ENCODE peak calls at places on chromosome 9, in four cellular contexts. One of them, this sample, is unnamed.

GRCh38 chr9:38141751-38142150 is 72.7 kb upstream of the SHB start:
- DNase-seq in breast epithelium: no peak
- DNase-seq in spleen: no peak
- DNase-seq in cardiac muscle cell: peak; percentile 69
- DNase-seq in this sample: no peak

GRCh38 chr9:79233542-79233941 is 338.2 kb upstream of the TLE4 start:
- DNase-seq in breast epithelium: no peak
- DNase-seq in cardiac muscle cell: peak; percentile 77
- DNase-seq in spleen: no peak
- DNase-seq in this sample: no peak

GRCh38 chr9:40914772-40915659 is 213.5 kb downstream of the FOXD4L6 start:
- DNase-seq in breast epithelium: no peak
- DNase-seq in spleen: no peak
- DNase-seq in cardiac muscle cell: no peak
- DNase-seq in this sample: no peak

GRCh38 chr9:18728642-18729041 is 254.7 kb downstream of the ADAMTSL1 start:
- DNase-seq in breast epithelium: no peak
- DNase-seq in spleen: no peak
- DNase-seq in cardiac muscle cell: no peak
- DNase-seq in this sample: no peak

GRCh38 chr9:89808076-89808701 is 203.4 kb downstream of the GADD45G start:
- DNase-seq in cardiac muscle cell: peak; percentile 7
- DNase-seq in spleen: no peak
- DNase-seq in breast epithelium: no peak
- DNase-seq in this sample: no peak

GRCh38 chr9:138072161-138072842 is 194.7 kb downstream of the CACNA1B start:
- DNase-seq in spleen: peak; percentile 45
- DNase-seq in cardiac muscle cell: no peak
- DNase-seq in breast epithelium: no peak
- DNase-seq in this sample: no peak

GRCh38 chr9:133969681-133970580 is 22.2 kb downstream of the VAV2 start:
- DNase-seq in cardiac muscle cell: no peak
- DNase-seq in breast epithelium: no peak
- DNase-seq in spleen: peak; percentile 56
- DNase-seq in this sample: no peak

GRCh38 chr9:135105938-135106491 is 18.5 kb downstream of the OLFM1 start:
- DNase-seq in spleen: no peak
- DNase-seq in cardiac muscle cell: no peak
- DNase-seq in breast epithelium: no peak
- DNase-seq in this sample: no peak

GRCh38 chr9:99192786-99193465 is 28.8 kb downstream of the ALG2 start:
- DNase-seq in spleen: no peak
- DNase-seq in cardiac muscle cell: peak; percentile 17
- DNase-seq in breast epithelium: no peak
- DNase-seq in this sample: no peak

GRCh38 chr9:23088932-23089364 is 642.3 kb downstream of the DMRTA1 start:
- DNase-seq in spleen: peak; percentile 70
- DNase-seq in cardiac muscle cell: no peak
- DNase-seq in breast epithelium: no peak
- DNase-seq in this sample: no peak

GRCh38 chr9:113319054-113319453 is 15.9 kb upstream of the RNF183 start:
- DNase-seq in spleen: no peak
- DNase-seq in cardiac muscle cell: no peak
- DNase-seq in breast epithelium: no peak
- DNase-seq in this sample: no peak

GRCh38 chr9:114083693-114084092 is 5.6 kb upstream of the AMBP start:
- DNase-seq in spleen: no peak
- DNase-seq in breast epithelium: no peak
- DNase-seq in cardiac muscle cell: no peak
- DNase-seq in this sample: no peak

GRCh38 chr9:106438928-106439327 is 424.0 kb upstream of the ZNF462 start:
- DNase-seq in spleen: no peak
- DNase-seq in breast epithelium: no peak
- DNase-seq in cardiac muscle cell: peak; percentile 14
- DNase-seq in this sample: no peak

GRCh38 chr9:85892406-85892805 is 48.5 kb upstream of the NAA35 start:
- DNase-seq in breast epithelium: no peak
- DNase-seq in cardiac muscle cell: no peak
- DNase-seq in spleen: no peak
- DNase-seq in this sample: no peak

GRCh38 chr9:19517202-19517942 is 108.6 kb downstream of the ACER2 start:
- DNase-seq in spleen: no peak
- DNase-seq in breast epithelium: no peak
- DNase-seq in cardiac muscle cell: no peak
- DNase-seq in this sample: no peak

GRCh38 chr9:134984372-134985240 is 66.9 kb upstream of the FCN1 start:
- DNase-seq in breast epithelium: peak; percentile 34
- DNase-seq in cardiac muscle cell: no peak
- DNase-seq in spleen: peak; percentile 53
- DNase-seq in this sample: no peak

GRCh38 chr9:114313186-114313585 is 9.7 kb upstream of the ORM1 start:
- DNase-seq in cardiac muscle cell: no peak
- DNase-seq in spleen: peak; percentile 1
- DNase-seq in breast epithelium: no peak
- DNase-seq in this sample: no peak

GRCh38 chr9:28024616-28025147 is 451.4 kb upstream of the C9orf72 start:
- DNase-seq in spleen: no peak
- DNase-seq in cardiac muscle cell: no peak
- DNase-seq in breast epithelium: no peak
- DNase-seq in this sample: no peak

GRCh38 chr9:134564431-134565170 is 77.0 kb upstream of the COL5A1 start:
- DNase-seq in cardiac muscle cell: peak; percentile 38
- DNase-seq in breast epithelium: no peak
- DNase-seq in spleen: no peak
- DNase-seq in this sample: no peak

GRCh38 chr9:34610434-34611206 is 1.3 kb downstream of the RPP25L start:
- DNase-seq in cardiac muscle cell: no peak
- DNase-seq in breast epithelium: no peak
- DNase-seq in spleen: peak; percentile 82
- DNase-seq in this sample: no peak

GRCh38 chr9:114216081-114216480 is 60.7 kb downstream of the COL27A1 start:
- DNase-seq in breast epithelium: peak; percentile 77
- DNase-seq in cardiac muscle cell: peak; percentile 78
- DNase-seq in spleen: no peak
- DNase-seq in this sample: no peak

GRCh38 chr9:134335490-134336173 is 9.4 kb downstream of the RXRA start:
- DNase-seq in cardiac muscle cell: no peak
- DNase-seq in spleen: no peak
- DNase-seq in breast epithelium: no peak
- DNase-seq in this sample: no peak

GRCh38 chr9:98916660-98917059 is 27.0 kb upstream of the COL15A1 start:
- DNase-seq in spleen: no peak
- DNase-seq in cardiac muscle cell: peak; percentile 54
- DNase-seq in breast epithelium: no peak
- DNase-seq in this sample: no peak

DNA sequence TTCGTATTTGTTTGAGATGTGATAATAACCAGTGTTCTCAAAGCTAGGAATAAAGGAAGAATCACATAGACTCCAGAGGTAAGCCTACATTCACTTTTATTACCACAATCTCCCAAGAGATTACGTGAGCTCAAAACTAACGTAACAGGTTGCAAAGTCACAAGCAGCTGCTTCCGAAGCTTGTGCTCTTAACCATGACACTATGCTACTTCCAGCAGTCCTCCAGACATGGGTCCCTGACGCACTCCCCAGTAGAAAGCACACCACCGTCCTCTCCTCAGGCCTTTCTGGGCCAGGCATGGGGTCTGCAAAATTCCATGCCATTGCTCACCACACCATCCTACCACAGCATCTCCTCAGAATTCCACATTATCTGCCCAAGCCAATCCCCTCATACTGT is 84.6 kb downstream of the PAX5 start:
- DNase-seq in spleen: no peak
- DNase-seq in cardiac muscle cell: no peak
- DNase-seq in breast epithelium: no peak
- DNase-seq in this sample: no peak
- H3K36me3 ChIP-seq in spleen: no peaks in the 10 kb centered on the region
- H3K36me3 ChIP-seq in cardiac muscle cell: no peaks in the 10 kb centered on the region
- H3K36me3 ChIP-seq in breast epithelium: no peaks in the 10 kb centered on the region
- H3K36me3 ChIP-seq in this sample: no peaks in the 10 kb centered on the region

GRCh38 chr9:90880669-90881068 is 79.0 kb downstream of the SYK start:
- DNase-seq in spleen: no peak
- DNase-seq in cardiac muscle cell: no peak
- DNase-seq in breast epithelium: no peak
- DNase-seq in this sample: no peak

GRCh38 chr9:90883661-90884060 is 82.0 kb downstream of the SYK start:
- DNase-seq in breast epithelium: no peak
- DNase-seq in spleen: no peak
- DNase-seq in cardiac muscle cell: no peak
- DNase-seq in this sample: no peak

GRCh38 chr9:90882991-90883600 is 81.5 kb downstream of the SYK start:
- DNase-seq in breast epithelium: no peak
- DNase-seq in cardiac muscle cell: no peak
- DNase-seq in spleen: no peak
- DNase-seq in this sample: no peak

GRCh38 chr9:90881648-90882047 is 80.0 kb downstream of the SYK start:
- DNase-seq in cardiac muscle cell: no peak
- DNase-seq in breast epithelium: no peak
- DNase-seq in spleen: no peak
- DNase-seq in this sample: no peak

DNA sequence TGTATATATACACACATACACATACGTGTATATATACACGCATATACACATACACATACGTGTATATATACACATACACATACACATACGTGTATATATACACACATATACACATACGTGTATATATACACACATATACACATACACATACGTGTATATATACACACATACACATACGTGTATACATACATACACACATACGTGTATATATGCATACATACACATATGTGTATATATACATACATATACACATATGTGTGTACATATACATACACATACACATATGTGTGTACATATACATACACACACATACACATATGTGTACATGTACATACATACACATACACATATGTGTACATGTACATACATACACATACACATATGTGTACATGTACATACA is 82.6 kb downstream of the SYK start:
- DNase-seq in spleen: no peak
- DNase-seq in cardiac muscle cell: no peak
- DNase-seq in breast epithelium: no peak
- DNase-seq in this sample: no peak
- H3K36me3 ChIP-seq in spleen: peaks cover 38% of the 10 kb centered on the region
- H3K36me3 ChIP-seq in cardiac muscle cell: no peaks in the 10 kb centered on the region
- H3K36me3 ChIP-seq in breast epithelium: no peaks in the 10 kb centered on the region
- H3K36me3 ChIP-seq in this sample: no peaks in the 10 kb centered on the region

DNA sequence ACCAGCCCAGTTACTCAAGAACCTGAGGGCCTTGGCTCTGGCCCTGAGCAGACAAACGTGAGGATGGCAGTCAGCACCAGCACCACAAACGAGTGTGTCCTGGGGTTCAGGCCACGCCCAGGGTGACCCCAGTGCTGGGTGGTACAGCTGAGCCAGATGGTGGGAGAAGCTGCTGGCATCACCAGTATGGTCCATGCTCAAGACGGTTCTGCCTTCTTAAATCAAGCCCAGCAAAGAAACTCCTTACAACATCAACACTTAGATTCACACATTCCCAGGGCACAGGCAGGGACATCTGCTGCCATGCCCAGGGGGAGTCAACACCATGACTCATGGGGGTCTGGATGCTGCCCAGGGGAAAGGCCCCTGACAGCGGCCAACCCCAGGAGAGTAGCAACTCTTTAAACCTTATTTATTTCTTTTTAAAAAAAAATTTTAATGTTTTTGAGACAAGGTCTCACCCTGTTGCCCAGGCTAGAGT is 31.3 kb downstream of the IPPK start:
- DNase-seq in spleen: peak; percentile 67
- DNase-seq in breast epithelium: no peak
- DNase-seq in cardiac muscle cell: no peak
- DNase-seq in this sample: no peak
- H3K36me3 ChIP-seq in spleen: peaks cover 100% of the 10 kb centered on the region
- H3K36me3 ChIP-seq in breast epithelium: no peaks in the 10 kb centered on the region
- H3K36me3 ChIP-seq in cardiac muscle cell: peaks cover 21% of the 10 kb centered on the region
- H3K36me3 ChIP-seq in this sample: peaks cover 61% of the 10 kb centered on the region

GRCh38 chr9:93533863-93534262 is 42.5 kb upstream of the PHF2 start:
- DNase-seq in spleen: no peak
- DNase-seq in cardiac muscle cell: no peak
- DNase-seq in breast epithelium: no peak
- DNase-seq in this sample: no peak
- H3K36me3 ChIP-seq in spleen: peaks cover 52% of the 10 kb centered on the region
- H3K36me3 ChIP-seq in cardiac muscle cell: peaks cover 43% of the 10 kb centered on the region
- H3K36me3 ChIP-seq in breast epithelium: peaks cover 7% of the 10 kb centered on the region
- H3K36me3 ChIP-seq in this sample: peaks cover 40% of the 10 kb centered on the region

GRCh38 chr9:127508901-127509260 is 57.6 kb downstream of the LRSAM1 start:
- DNase-seq in breast epithelium: no peak
- DNase-seq in cardiac muscle cell: no peak
- DNase-seq in spleen: no peak
- DNase-seq in this sample: no peak

GRCh38 chr9:127507751-127508648 is 56.7 kb downstream of the LRSAM1 start:
- DNase-seq in breast epithelium: no peak
- DNase-seq in spleen: no peak
- DNase-seq in cardiac muscle cell: no peak
- DNase-seq in this sample: no peak

GRCh38 chr9:127506117-127506813 is 55.0 kb downstream of the LRSAM1 start:
- DNase-seq in cardiac muscle cell: no peak
- DNase-seq in spleen: no peak
- DNase-seq in breast epithelium: no peak
- DNase-seq in this sample: no peak

GRCh38 chr9:127505396-127506116 is 54.2 kb downstream of the LRSAM1 start:
- DNase-seq in cardiac muscle cell: peak; percentile 49
- DNase-seq in spleen: no peak
- DNase-seq in breast epithelium: no peak
- DNase-seq in this sample: peak; percentile 11

GRCh38 chr9:127506814-127507750 is 55.8 kb downstream of the LRSAM1 start:
- DNase-seq in spleen: no peak
- DNase-seq in cardiac muscle cell: peak; percentile 61
- DNase-seq in breast epithelium: no peak
- DNase-seq in this sample: no peak
- H3K36me3 ChIP-seq in spleen: peaks cover 11% of the 10 kb centered on the region
- H3K36me3 ChIP-seq in cardiac muscle cell: peaks cover 6% of the 10 kb centered on the region
- H3K36me3 ChIP-seq in breast epithelium: peaks cover 7% of the 10 kb centered on the region
- H3K36me3 ChIP-seq in this sample: no peaks in the 10 kb centered on the region

GRCh38 chr9:745761-746414 is 95.6 kb upstream of the DMRT1 start:
- DNase-seq in spleen: no peak
- DNase-seq in breast epithelium: no peak
- DNase-seq in cardiac muscle cell: no peak
- DNase-seq in this sample: no peak
- H3K36me3 ChIP-seq in spleen: no peaks in the 10 kb centered on the region
- H3K36me3 ChIP-seq in breast epithelium: no peaks in the 10 kb centered on the region
- H3K36me3 ChIP-seq in cardiac muscle cell: peaks cover 33% of the 10 kb centered on the region
- H3K36me3 ChIP-seq in this sample: no peaks in the 10 kb centered on the region

DNA sequence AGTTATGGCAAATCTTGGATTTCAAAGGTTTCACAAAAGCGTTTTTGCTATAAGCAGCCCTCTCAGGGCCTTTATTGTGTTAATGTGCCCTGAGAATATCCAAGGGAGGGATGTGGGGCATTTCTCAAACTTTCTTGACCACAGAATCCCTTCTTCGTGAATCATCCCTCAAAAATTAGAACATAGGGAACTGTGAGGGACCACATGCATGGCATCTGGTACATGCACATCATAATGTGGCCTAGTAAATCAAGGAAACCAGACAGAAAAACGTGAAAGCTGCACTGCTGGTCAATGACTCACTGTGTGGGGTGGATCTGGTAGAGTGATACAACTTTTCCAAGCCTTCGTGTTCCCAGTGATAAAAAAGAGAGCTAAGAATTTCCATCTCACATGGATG is 22.4 kb downstream of the DDX31 start:
- DNase-seq in breast epithelium: no peak
- DNase-seq in cardiac muscle cell: peak; percentile 97
- DNase-seq in spleen: no peak
- DNase-seq in this sample: no peak
- H3K36me3 ChIP-seq in breast epithelium: peaks cover 8% of the 10 kb centered on the region
- H3K36me3 ChIP-seq in cardiac muscle cell: peaks cover 49% of the 10 kb centered on the region
- H3K36me3 ChIP-seq in spleen: peaks cover 90% of the 10 kb centered on the region
- H3K36me3 ChIP-seq in this sample: peaks cover 84% of the 10 kb centered on the region

This sample was measured in CD4-positive, alpha-beta memory T cell.